ENCODE peak calls at places on chromosome 6, in seven cellular contexts. M is non-pigmented ciliary epithelial cell; J is heart right ventricle; Q is stimulated activated CD8-positive, alpha-beta memory T cell treated with anti-CD3 and anti-CD28 coated beads, Interleukin-12 subunit alpha, Interleukin-12 subunit beta, amount 100 ng/mL, for 1 hour; B is lower leg skin; Z is HFF-Myc; C is HT1080. P is an unnamed sample.

GRCh38 chr6:81750660-81751387 is 1.7 kb downstream of the TENT5A start:
- DNase-seq in M (no peak), J (no peak), Q (no peak), B (no peak), Z (no peak), C (no peak), P (peak)

GRCh38 chr6:80165143-80165542 is 58.7 kb downstream of the BCKDHB start:
- DNase-seq in M (no peak), J (no peak), Q (no peak), B (no peak), Z (no peak), C (peak), P (peak)

GRCh38 chr6:149190228-149190831 is 127.2 kb upstream of the TAB2 start:
- DNase-seq in M (no peak), J (no peak), Q (no peak), B (no peak), Z (no peak), C (peak), P (peak)

GRCh38 chr6:26187981-26188635 is 100.9 kb downstream of the HFE start:
- DNase-seq in M (no peak), J (no peak), Q (no peak), B (no peak), Z (peak), C (no peak), P (peak)

GRCh38 chr6:31620586-31621319 is at the start of gene PRRC2A:
- DNase-seq in M (no peak), J (peak), Q (peak), B (peak), Z (no peak), C (peak), P (no peak)

GRCh38 chr6:150334790-150335783 is 33.7 kb upstream of the IYD start:
- DNase-seq in M (peak), J (no peak), Q (no peak), B (peak), Z (peak), C (peak), P (peak)

GRCh38 chr6:170250981-170251775 is 39.7 kb downstream of the DLL1 start:
- DNase-seq in M (no peak), J (no peak), Q (no peak), B (no peak), Z (no peak), C (no peak), P (no peak)

GRCh38 chr6:87925373-87926060 is 122.1 kb upstream of the SPACA1 start:
- DNase-seq in M (no peak), J (no peak), Q (no peak), B (no peak), Z (no peak), C (no peak), P (no peak)

GRCh38 chr6:43900560-43901329 is 130.7 kb downstream of the VEGFA start:
- DNase-seq in M (no peak), J (no peak), Q (no peak), B (no peak), Z (no peak), C (no peak), P (no peak)

GRCh38 chr6:31541658-31542521 is at the start of gene DDX39B:
- DNase-seq in M (peak), J (peak), Q (peak), B (peak), Z (peak), C (peak), P (peak)

GRCh38 chr6:13508711-13509705 is 21.6 kb upstream of the GFOD1 start:
- DNase-seq in M (no peak), J (no peak), Q (no peak), B (no peak), Z (peak), C (no peak), P (peak)

GRCh38 chr6:41894366-41895299 is 542 bp downstream of the USP49 start:
- DNase-seq in M (no peak), J (no peak), Q (no peak), B (no peak), Z (no peak), C (no peak), P (peak)

GRCh38 chr6:138250513-138251247 is 32.4 kb upstream of the PBOV1 start:
- DNase-seq in M (peak), J (no peak), Q (no peak), B (peak), Z (peak), C (peak), P (peak)

GRCh38 chr6:36200154-36200891 is 3.8 kb downstream of the BRPF3 start:
- DNase-seq in M (no peak), J (no peak), Q (no peak), B (no peak), Z (no peak), C (no peak), P (no peak)

GRCh38 chr6:45254242-45254641 is 73.9 kb upstream of the RUNX2 start:
- DNase-seq in M (no peak), J (no peak), Q (no peak), B (no peak), Z (no peak), C (no peak), P (no peak)